ENCODE peak calls at places on chromosomes 7 and 10, in nine cellular contexts. A, S, D, X, H, L, G, Y and I are unnamed samples.

GRCh38 chr10:132541601-132542011 is 4.0 kb downstream of the INPP5A start:
- DNase-seq in A (no peak), S (no peak), D (no peak), X (no peak), H (no peak), L (no peak), G (no peak), Y (peak), I (peak)

GRCh38 chr7:151682831-151683614 is 163.3 kb upstream of the RHEB start:
- DNase-seq in A (no peak), S (no peak), D (no peak), X (no peak), H (no peak), L (no peak), G (no peak), Y (no peak), I (no peak)

GRCh38 chr10:88926484-88927249 is 25.9 kb downstream of the ACTA2 start:
- DNase-seq in A (peak), S (no peak), D (no peak), X (peak), H (no peak), L (no peak), G (peak), Y (no peak), I (no peak)

GRCh38 chr7:106535234-106536026 is 125.5 kb downstream of the CCDC71L start:
- DNase-seq in A (no peak), S (no peak), D (no peak), X (no peak), H (no peak), L (no peak), G (no peak), Y (no peak), I (no peak)

GRCh38 chr10:49139866-49140195 is 6.0 kb upstream of the FAM170B start:
- DNase-seq in A (peak), S (no peak), D (no peak), X (no peak), H (no peak), L (peak), G (peak), Y (no peak), I (no peak)

GRCh38 chr10:125121003-125121402 is 39.4 kb downstream of the CTBP2 start:
- DNase-seq in A (no peak), S (no peak), D (no peak), X (no peak), H (no peak), L (peak), G (no peak), Y (peak), I (no peak)

GRCh38 chr10:120386896-120387295 is 70.1 kb upstream of the PLPP4 start:
- DNase-seq in A (no peak), S (no peak), D (no peak), X (no peak), H (no peak), L (no peak), G (peak), Y (no peak), I (no peak)

GRCh38 chr10:34786464-34786863 is 28.6 kb downstream of the PARD3 start:
- DNase-seq in A (no peak), S (no peak), D (no peak), X (no peak), H (no peak), L (no peak), G (no peak), Y (no peak), I (no peak)

GRCh38 chr7:133735222-133735621 is 391.9 kb upstream of the LRGUK start:
- DNase-seq in A (no peak), S (no peak), D (no peak), X (no peak), H (no peak), L (no peak), G (no peak), Y (no peak), I (no peak)

GRCh38 chr7:132618956-132619305 is 42.7 kb upstream of the PLXNA4 start:
- DNase-seq in A (peak), S (no peak), D (no peak), X (no peak), H (no peak), L (no peak), G (peak), Y (no peak), I (no peak)

GRCh38 chr7:2876031-2876862 is 32.1 kb upstream of the GNA12 start:
- DNase-seq in A (peak), S (no peak), D (no peak), X (no peak), H (no peak), L (no peak), G (peak), Y (no peak), I (no peak)

GRCh38 chr10:26839966-26840627 is 20.7 kb downstream of the ABI1 start:
- DNase-seq in A (no peak), S (peak), D (no peak), X (no peak), H (no peak), L (no peak), G (peak), Y (no peak), I (no peak)

GRCh38 chr7:36316319-36316718 is 73.3 kb upstream of the ANLN start:
- DNase-seq in A (no peak), S (no peak), D (no peak), X (no peak), H (no peak), L (no peak), G (no peak), Y (no peak), I (no peak)

GRCh38 chr10:129840196-129840590 is 123.9 kb downstream of the EBF3 start:
- DNase-seq in A (no peak), S (no peak), D (no peak), X (no peak), H (no peak), L (no peak), G (no peak), Y (no peak), I (no peak)

GRCh38 chr10:79299397-79300370 is 47.6 kb upstream of the PPIF start:
- DNase-seq in A (peak), S (no peak), D (no peak), X (no peak), H (no peak), L (no peak), G (peak), Y (no peak), I (no peak)

GRCh38 chr10:95832216-95833037 is 75.3 kb upstream of the CC2D2B start:
- DNase-seq in A (no peak), S (no peak), D (peak), X (no peak), H (peak), L (no peak), G (no peak), Y (no peak), I (peak)

GRCh38 chr10:3776796-3777571 is 8.0 kb downstream of the KLF6 start:
- DNase-seq in A (peak), S (no peak), D (peak), X (no peak), H (peak), L (peak), G (peak), Y (no peak), I (no peak)

GRCh38 chr10:10687751-10688150 is 329.9 kb upstream of the CELF2 start:
- DNase-seq in A (no peak), S (no peak), D (no peak), X (no peak), H (no peak), L (no peak), G (no peak), Y (no peak), I (no peak)

GRCh38 chr7:95367606-95368005 is 28.6 kb downstream of the PON3 start:
- DNase-seq in A (no peak), S (no peak), D (no peak), X (no peak), H (no peak), L (no peak), G (no peak), Y (no peak), I (no peak)

GRCh38 chr10:7193369-7193768 is 217.5 kb downstream of the SFMBT2 start:
- DNase-seq in A (no peak), S (no peak), D (peak), X (no peak), H (no peak), L (no peak), G (no peak), Y (no peak), I (no peak)
- H3K4me3 ChIP-seq in A (no peak), S (no peak), D (peak), X (no peak), H (peak), L (no peak), G (no peak), Y (no peak), I (no peak)

GRCh38 chr7:25795824-25796235 is 356.2 kb upstream of the NFE2L3 start:
- DNase-seq in A (peak), S (peak), D (no peak), X (peak), H (no peak), L (no peak), G (peak), Y (no peak), I (peak)
- H3K4me3 ChIP-seq in A (no peak), S (peak), D (no peak), X (no peak), H (no peak), L (no peak), G (no peak), Y (peak), I (no peak)

GRCh38 chr7:100944138-100944537 is 5.2 kb upstream of the MUC3A start:
- DNase-seq in A (no peak), S (no peak), D (no peak), X (no peak), H (no peak), L (no peak), G (no peak), Y (no peak), I (no peak)
- H3K4me3 ChIP-seq in A (no peak), S (no peak), D (no peak), X (no peak), H (no peak), L (no peak), G (no peak), Y (no peak), I (no peak)

DNA sequence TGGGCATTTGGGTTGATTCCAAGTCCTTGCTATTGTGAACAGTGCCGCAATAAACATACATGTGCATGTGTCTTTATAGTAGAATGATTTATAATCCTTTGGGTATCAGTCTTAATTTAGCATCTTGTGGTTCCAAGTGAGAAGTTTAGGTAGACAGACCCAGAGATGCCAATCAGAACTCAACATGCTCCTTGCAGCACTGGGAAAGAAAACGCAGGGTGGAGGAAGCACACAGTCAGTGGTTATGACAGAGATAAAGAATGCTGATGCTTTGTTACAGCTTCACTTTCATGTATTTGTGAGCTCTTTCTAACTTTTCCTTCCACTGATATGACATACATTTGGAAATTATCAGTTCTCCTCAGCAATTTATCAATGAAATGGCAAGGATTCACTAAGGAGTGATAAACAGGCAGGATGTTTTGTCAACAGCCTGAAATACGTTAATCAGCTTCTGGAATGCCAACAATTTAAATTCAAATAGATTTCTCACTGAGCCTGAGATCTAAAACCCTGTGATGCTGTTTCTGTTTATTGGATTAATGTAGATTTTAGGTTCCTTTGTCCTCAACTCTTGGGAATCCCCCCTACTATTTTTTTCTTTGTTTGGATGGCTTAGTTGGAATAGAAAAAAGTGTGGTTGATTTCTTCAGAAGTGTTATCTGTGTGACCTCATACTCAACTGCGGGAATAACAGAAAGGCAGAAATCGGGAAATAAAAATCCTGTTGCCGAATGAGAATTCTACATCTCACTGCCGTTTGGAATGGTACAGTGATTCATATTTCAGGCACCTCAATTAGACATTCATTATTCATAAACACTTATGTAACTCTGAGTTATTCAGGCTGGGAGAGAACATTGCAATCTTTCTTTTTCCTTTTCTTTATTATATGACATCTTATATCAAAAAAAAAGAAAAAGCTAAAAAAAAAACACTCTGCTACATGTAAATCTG is 675.0 kb downstream of the CNTNAP2 start:
- DNase-seq in A (peak), S (no peak), D (no peak), X (no peak), H (no peak), L (no peak), G (no peak), Y (no peak), I (no peak)
- H3K4me3 ChIP-seq in A (no peak), S (no peak), D (no peak), X (no peak), H (no peak), L (no peak), G (no peak), Y (no peak), I (no peak)

GRCh38 chr7:155805826-155806095 is 6.5 kb downstream of the SHH start:
- DNase-seq in A (no peak), S (no peak), D (no peak), X (no peak), H (no peak), L (no peak), G (no peak), Y (no peak), I (no peak)
- H3K4me3 ChIP-seq in A (peak), S (peak), D (peak), X (no peak), H (no peak), L (no peak), G (peak), Y (peak), I (no peak)

GRCh38 chr10:86782691-86783418 is 26.4 kb downstream of the BMPR1A start:
- DNase-seq in A (peak), S (no peak), D (no peak), X (no peak), H (no peak), L (no peak), G (no peak), Y (no peak), I (peak)
- H3K4me3 ChIP-seq in A (no peak), S (no peak), D (no peak), X (no peak), H (no peak), L (no peak), G (no peak), Y (peak), I (peak)

GRCh38 chr10:61964059-61964709 is 62.7 kb downstream of the ARID5B start:
- DNase-seq in A (no peak), S (peak), D (no peak), X (no peak), H (no peak), L (no peak), G (no peak), Y (no peak), I (peak)
- H3K4me3 ChIP-seq in A (no peak), S (no peak), D (no peak), X (no peak), H (no peak), L (no peak), G (no peak), Y (peak), I (peak)

GRCh38 chr10:50992356-50992866 is 81.9 kb upstream of the PRKG1 start:
- DNase-seq in A (peak), S (no peak), D (no peak), X (no peak), H (no peak), L (no peak), G (no peak), Y (no peak), I (no peak)

GRCh38 chr10:50987934-50988333 is 86.4 kb upstream of the PRKG1 start:
- DNase-seq in A (no peak), S (no peak), D (no peak), X (no peak), H (no peak), L (no peak), G (no peak), Y (no peak), I (no peak)

GRCh38 chr10:50991496-50992355 is 82.6 kb upstream of the PRKG1 start:
- DNase-seq in A (peak), S (no peak), D (no peak), X (no peak), H (no peak), L (no peak), G (no peak), Y (peak), I (no peak)

GRCh38 chr10:50990568-50991495 is 83.5 kb upstream of the PRKG1 start:
- DNase-seq in A (peak), S (no peak), D (no peak), X (no peak), H (no peak), L (peak), G (peak), Y (peak), I (no peak)

GRCh38 chr10:50988792-50989191 is 85.5 kb upstream of the PRKG1 start:
- DNase-seq in A (peak), S (peak), D (no peak), X (peak), H (no peak), L (no peak), G (peak), Y (no peak), I (peak)
- H3K4me3 ChIP-seq in A (peak), S (no peak), D (no peak), X (no peak), H (no peak), L (no peak), G (no peak), Y (peak), I (no peak)

DNA sequence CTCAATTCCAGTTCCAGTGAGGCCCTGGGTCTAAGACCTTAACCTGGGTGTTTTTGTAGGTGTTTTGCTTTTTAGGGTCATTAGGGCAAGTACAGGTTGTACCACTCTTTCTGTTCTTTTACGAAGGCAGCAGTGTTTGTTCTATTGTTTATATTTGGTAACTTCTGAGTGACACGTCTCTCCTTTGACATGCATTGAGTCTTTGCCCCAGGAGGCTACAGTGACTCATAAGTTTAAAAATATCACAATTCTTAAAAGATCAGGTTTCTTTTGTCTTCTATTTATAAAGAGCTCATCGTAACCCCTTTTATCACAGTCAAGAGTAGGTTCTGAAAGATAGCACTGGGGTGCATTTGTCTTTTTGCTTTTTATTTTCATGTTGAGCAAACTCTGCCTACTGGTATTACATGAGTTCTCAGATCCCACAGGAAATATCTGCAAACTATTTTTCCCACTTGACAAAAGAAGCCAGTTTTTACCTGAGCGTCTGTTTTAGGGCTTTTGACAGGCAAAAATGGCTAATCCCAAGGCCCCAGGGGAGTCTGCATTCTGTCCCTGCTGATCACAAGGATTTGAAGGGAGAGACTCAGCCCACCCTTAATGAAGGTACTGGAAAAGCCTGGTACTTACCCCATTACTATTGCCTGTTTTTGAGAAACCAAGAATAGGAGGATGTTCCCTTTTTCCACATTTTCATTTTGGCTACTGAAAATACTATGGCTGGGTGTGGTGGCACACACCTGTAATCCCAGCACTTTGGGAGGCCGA is 7.9 kb downstream of the NUDT13 start:
- DNase-seq in A (peak), S (peak), D (no peak), X (peak), H (no peak), L (peak), G (peak), Y (no peak), I (peak)
- H3K4me3 ChIP-seq in A (no peak), S (peak), D (no peak), X (no peak), H (no peak), L (peak), G (no peak), Y (peak), I (peak)